ENCODE peak calls at places on chromosomes 6 and 20, in six cellular contexts. Q is vagina; O is activated naive CD8-positive, alpha-beta T cell treated with anti-CD3 and anti-CD28 coated beads for 36 hours; Z is Right ventricle myocardium superior; L is occipital lobe; X is mesothelial cell of epicardium. I is an unnamed sample.

GRCh38 chr6:121497869-121498462 is 62.5 kb downstream of the GJA1 start:
- DNase-seq in Q (no peak), O (no peak), Z (no peak), L (no peak), X (no peak), I (no peak)

GRCh38 chr20:44071057-44071456 is 115.9 kb downstream of the JPH2 start:
- DNase-seq in Q (no peak), O (no peak), Z (no peak), L (no peak), X (no peak), I (no peak)

GRCh38 chr6:90765491-90765890 is 178.6 kb upstream of the MAP3K7 start:
- DNase-seq in Q (no peak), O (no peak), Z (no peak), L (no peak), X (no peak), I (no peak)

GRCh38 chr6:29071831-29072723 is 15.0 kb downstream of the OR2B3 start:
- DNase-seq in Q (no peak), O (peak; percentile 1), Z (no peak), L (no peak), X (no peak), I (no peak)

GRCh38 chr6:170316071-170316470 is 9.5 kb downstream of the FAM120B start:
- DNase-seq in Q (no peak), O (no peak), Z (no peak), L (no peak), X (no peak), I (no peak)

GRCh38 chr20:44264287-44264686 is 17.2 kb downstream of the GDAP1L1 start:
- DNase-seq in Q (no peak), O (no peak), Z (no peak), L (no peak), X (no peak), I (no peak)

GRCh38 chr20:19617256-19617655 is 140.8 kb upstream of the RIN2 start:
- DNase-seq in Q (no peak), O (no peak), Z (no peak), L (no peak), X (no peak), I (no peak)

GRCh38 chr6:158376650-158377081 is 64.4 kb downstream of the TULP4 start:
- DNase-seq in Q (no peak), O (no peak), Z (no peak), L (peak; percentile 71), X (no peak), I (no peak)

GRCh38 chr6:170583736-170584180 is 679 bp downstream of the PDCD2 start:
- DNase-seq in Q (no peak), O (no peak), Z (no peak), L (no peak), X (no peak), I (no peak)

GRCh38 chr20:34891166-34892062 is 15.0 kb downstream of the ACSS2 start:
- DNase-seq in Q (no peak), O (no peak), Z (no peak), L (no peak), X (no peak), I (no peak)

GRCh38 chr20:57638173-57638894 is 18.1 kb upstream of the ZBP1 start:
- DNase-seq in Q (no peak), O (no peak), Z (no peak), L (no peak), X (no peak), I (peak; percentile 20)

GRCh38 chr6:144530118-144530517 is 245.0 kb downstream of the UTRN start:
- DNase-seq in Q (no peak), O (no peak), Z (no peak), L (no peak), X (no peak), I (no peak)

GRCh38 chr6:42201382-42201781 is 6.6 kb upstream of the GUCA1B start:
- DNase-seq in Q (no peak), O (no peak), Z (no peak), L (no peak), X (no peak), I (no peak)

GRCh38 chr6:3522561-3523287 is 65.9 kb upstream of the SLC22A23 start:
- DNase-seq in Q (no peak), O (no peak), Z (no peak), L (no peak), X (no peak), I (no peak)

GRCh38 chr20:56515657-56516381 is 8.7 kb upstream of the FAM209A start:
- DNase-seq in Q (no peak), O (no peak), Z (no peak), L (no peak), X (no peak), I (no peak)

GRCh38 chr6:5389086-5389745 is 127.9 kb downstream of the FARS2 start:
- DNase-seq in Q (no peak), O (no peak), Z (no peak), L (no peak), X (no peak), I (no peak)

GRCh38 chr6:12635375-12635774 is 81.2 kb upstream of the PHACTR1 start:
- DNase-seq in Q (no peak), O (no peak), Z (no peak), L (no peak), X (no peak), I (no peak)

GRCh38 chr6:47651505-47651944 is 46.9 kb upstream of the ADGRF4 start:
- DNase-seq in Q (no peak), O (no peak), Z (no peak), L (no peak), X (no peak), I (no peak)

GRCh38 chr20:34403908-34404307 is 40.8 kb downstream of the ITCH start:
- DNase-seq in Q (no peak), O (no peak), Z (no peak), L (no peak), X (no peak), I (no peak)

GRCh38 chr20:1286267-1287036 is 20.4 kb downstream of the SNPH start:
- DNase-seq in Q (no peak), O (no peak), Z (no peak), L (no peak), X (no peak), I (no peak)

GRCh38 chr6:3635482-3635881 is 116.0 kb downstream of the PXDC1 start:
- DNase-seq in Q (no peak), O (no peak), Z (no peak), L (no peak), X (no peak), I (no peak)

GRCh38 chr6:3164388-3164787 is 7.0 kb upstream of the TUBB2A start:
- DNase-seq in Q (no peak), O (no peak), Z (no peak), L (no peak), X (no peak), I (no peak)